ENCODE peak calls at places on chromosome 6, in five cellular contexts. A is HCT116, C is bronchial epithelial cell, B is nephron progenitor cell, V is fibroblast of lung. O is an unnamed sample.

GRCh38 chr6:41273699-41274098 is 12.8 kb downstream of the TREM1 start:
- DNase-seq in B (no peak), A (no peak), V (no peak), C (no peak), O (no peak)

GRCh38 chr6:56906752-56907151 is 48.2 kb upstream of the BEND6 start:
- DNase-seq in B (no peak), A (no peak), V (peak), C (peak), O (no peak)

GRCh38 chr6:167747152-167747427 is 79.6 kb upstream of the AFDN start:
- DNase-seq in A (no peak), C (no peak), B (no peak), V (no peak), O (no peak)

GRCh38 chr6:124008689-124009371 is 205.2 kb downstream of the NKAIN2 start:
- DNase-seq in A (no peak), B (no peak), C (no peak), V (no peak), O (no peak)

GRCh38 chr6:6685249-6685667 is 96.7 kb downstream of the LY86 start:
- DNase-seq in V (peak), C (no peak), A (no peak), B (no peak), O (no peak)

GRCh38 chr6:29792123-29793035 is 35.2 kb upstream of the HLA-G start:
- DNase-seq in A (no peak), B (peak), V (no peak), C (no peak), O (no peak)

GRCh38 chr6:34791842-34792604 is at the start of gene BLTP3A:
- DNase-seq in B (peak), V (peak), A (peak), C (no peak), O (no peak)

GRCh38 chr6:17861361-17861760 is 126.1 kb downstream of the KIF13A start:
- DNase-seq in V (no peak), B (no peak), C (no peak), A (no peak), O (no peak)

GRCh38 chr6:80610821-80611220 is 504.4 kb downstream of the BCKDHB start:
- DNase-seq in C (peak), B (no peak), A (no peak), V (peak), O (no peak)

GRCh38 chr6:77470983-77471382 is 7.7 kb upstream of the HTR1B start:
- DNase-seq in B (no peak), V (peak), C (peak), A (no peak), O (no peak)

GRCh38 chr6:170092826-170093225 is 198.1 kb downstream of the DLL1 start:
- DNase-seq in B (no peak), A (no peak), V (no peak), C (no peak), O (no peak)

GRCh38 chr6:141653590-141653989 is 479.1 kb upstream of the GJE1 start:
- DNase-seq in C (no peak), B (no peak), V (no peak), A (no peak), O (no peak)

GRCh38 chr6:23483896-23484295 is 642.1 kb upstream of the NRSN1 start:
- DNase-seq in B (no peak), A (no peak), C (peak), V (no peak), O (no peak)

GRCh38 chr6:119256392-119256791 is 93.2 kb downstream of the MAN1A1 start:
- DNase-seq in B (no peak), C (no peak), V (no peak), A (no peak), O (no peak)

GRCh38 chr6:10531513-10531912 is 10.4 kb downstream of the GCNT2 start:
- DNase-seq in C (no peak), B (no peak), V (no peak), A (no peak), O (no peak)

GRCh38 chr6:129606664-129607063 is 103.3 kb downstream of the ARHGAP18 start:
- DNase-seq in A (no peak), B (no peak), V (peak), C (no peak), O (no peak)

GRCh38 chr6:83193747-83194582 is 808 bp downstream of the RWDD2A start:
- DNase-seq in B (peak), A (peak), V (peak), C (no peak), O (no peak)

GRCh38 chr6:108774555-108774954 is 73.7 kb upstream of the ARMC2 start:
- DNase-seq in A (no peak), B (no peak), C (no peak), V (no peak), O (no peak)

GRCh38 chr6:135655055-135655454 is 157.5 kb upstream of the AHI1 start:
- DNase-seq in A (no peak), B (no peak), C (no peak), V (peak), O (no peak)

GRCh38 chr6:111936718-111937117 is 63.5 kb upstream of the FYN start:
- DNase-seq in C (no peak), B (no peak), V (no peak), A (no peak), O (no peak)

GRCh38 chr6:46848684-46849360 is 55.6 kb downstream of the MEP1A start:
- DNase-seq in A (peak), V (peak), C (peak), B (peak), O (peak)

GRCh38 chr6:30327232-30327746 is 562 bp downstream of the TRIM39 start:
- DNase-seq in V (peak), A (no peak), C (peak), B (no peak), O (no peak)

GRCh38 chr6:72724545-72724944 is 102.7 kb downstream of the KCNQ5 start:
- DNase-seq in V (peak), B (no peak), A (no peak), C (no peak), O (peak)

GRCh38 chr6:165455488-165455887 is 146.1 kb upstream of the C6orf118 start:
- DNase-seq in V (no peak), C (no peak), A (no peak), B (no peak), O (no peak)

GRCh38 chr6:108160009-108160408 is 5.8 kb upstream of the NR2E1 start:
- DNase-seq in V (no peak), B (no peak), A (no peak), C (no peak), O (no peak)

GRCh38 chr6:109076421-109076820 is 18.2 kb downstream of the SESN1 start:
- DNase-seq in B (no peak), C (no peak), V (no peak), A (no peak), O (no peak)

GRCh38 chr6:53992522-53992921 is 118.7 kb upstream of the MLIP start:
- DNase-seq in V (no peak), B (no peak), A (no peak), C (no peak), O (no peak)
- TF ChIP-seq CTCF in V (no peak), B (no peak), A (no peak), C (no peak), O (no peak)

GRCh38 chr6:3194535-3195376 is 32.7 kb downstream of the TUBB2B start:
- DNase-seq in V (peak), C (no peak), A (no peak), B (no peak), O (peak)

GRCh38 chr6:3193102-3193837 is 34.2 kb downstream of the TUBB2B start:
- DNase-seq in B (no peak), V (no peak), C (no peak), A (no peak), O (no peak)

GRCh38 chr6:3195377-3195694 is 32.1 kb downstream of the TUBB2B start:
- DNase-seq in V (no peak), B (no peak), A (no peak), C (no peak), O (no peak)

GRCh38 chr6:3196770-3197169 is 30.7 kb downstream of the TUBB2B start:
- DNase-seq in V (no peak), B (no peak), A (no peak), C (no peak), O (no peak)

DNA sequence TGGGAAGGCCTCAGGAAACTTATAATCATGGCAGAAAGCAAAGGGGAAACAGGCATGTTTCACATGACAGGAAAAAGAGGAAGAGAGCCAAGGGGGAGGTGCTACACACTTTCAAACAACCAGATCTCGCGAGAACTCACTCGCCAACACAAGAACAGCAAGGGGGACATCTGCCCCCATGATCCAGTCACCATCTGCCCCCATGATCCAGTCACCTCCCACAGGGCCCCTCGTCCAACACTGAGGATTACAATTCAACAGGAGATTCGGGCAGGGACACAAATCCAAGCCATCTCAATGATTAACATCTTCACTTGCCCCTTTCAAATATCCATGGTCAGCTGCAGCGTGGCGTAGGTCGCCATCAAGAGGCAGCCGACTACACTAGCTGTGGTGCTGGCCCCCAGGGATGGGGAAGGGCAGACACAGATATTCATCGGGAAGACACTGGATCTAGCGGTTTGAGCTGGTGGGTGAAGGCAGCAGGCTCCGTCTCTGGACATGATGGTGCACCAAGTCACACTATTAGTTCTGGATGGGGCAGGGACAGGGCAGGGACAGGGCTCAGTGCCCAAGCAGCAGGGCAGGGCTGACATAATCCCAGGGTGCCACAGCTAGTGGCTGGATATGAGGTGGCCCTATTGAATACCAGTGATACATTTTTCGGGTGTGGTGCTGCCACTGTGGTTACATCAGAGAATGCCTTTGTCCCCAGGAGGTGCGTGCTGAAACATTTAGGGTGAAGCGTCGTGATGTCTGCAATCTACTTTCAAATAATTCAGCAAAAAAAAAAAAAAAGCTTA is 31.6 kb downstream of the TUBB2B start:
- DNase-seq in A (peak), V (peak), C (no peak), B (no peak), O (no peak)
- TF ChIP-seq CTCF in A (peak), V (no peak), C (no peak), B (no peak), O (no peak)

GRCh38 chr6:138640028-138640427 is 133.5 kb upstream of the CCDC28A start:
- DNase-seq in A (no peak), C (no peak), V (no peak), B (no peak), O (no peak)

GRCh38 chr6:138643210-138643609 is 130.4 kb upstream of the CCDC28A start:
- DNase-seq in C (no peak), V (no peak), B (no peak), A (no peak), O (no peak)

GRCh38 chr6:138638626-138639025 is 134.9 kb upstream of the CCDC28A start:
- DNase-seq in A (no peak), V (peak), C (no peak), B (no peak), O (no peak)

GRCh38 chr6:138637822-138638221 is 135.7 kb upstream of the CCDC28A start:
- DNase-seq in V (no peak), A (no peak), C (no peak), B (no peak), O (no peak)
- TF ChIP-seq CTCF in V (no peak), A (no peak), C (no peak), B (no peak), O (no peak)

DNA sequence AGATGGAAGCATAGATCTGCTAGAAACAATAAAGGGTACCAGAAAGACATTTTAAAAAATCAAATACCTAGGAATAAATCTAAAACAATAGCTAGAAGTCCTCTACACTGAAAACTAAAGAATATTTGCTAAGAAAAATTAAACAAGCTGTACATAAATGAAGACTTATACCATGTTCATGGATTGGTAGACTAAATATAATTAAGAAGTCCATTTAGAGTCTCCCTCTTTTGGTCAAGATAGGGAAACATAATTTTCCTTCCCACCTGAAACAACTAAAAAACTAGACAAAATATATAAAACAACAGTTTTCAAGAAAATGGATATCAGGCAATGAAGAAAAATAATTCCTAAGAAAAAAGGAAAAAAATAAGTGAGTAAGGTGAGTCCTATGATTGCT is 120.0 kb upstream of the TAB2 start:
- DNase-seq in B (no peak), V (no peak), C (no peak), A (no peak), O (no peak)
- TF ChIP-seq CTCF in B (no peak), V (no peak), C (no peak), A (no peak), O (no peak)

GRCh38 chr6:53671111-53671510 is 5.6 kb upstream of the KLHL31 start:
- DNase-seq in C (peak), A (no peak), V (peak), B (no peak), O (no peak)

GRCh38 chr6:53672232-53672631 is 6.7 kb upstream of the KLHL31 start:
- DNase-seq in B (no peak), V (no peak), A (no peak), C (no peak), O (no peak)

GRCh38 chr6:53669592-53669991 is 4.0 kb upstream of the KLHL31 start:
- DNase-seq in C (no peak), V (no peak), B (no peak), A (no peak), O (no peak)

DNA sequence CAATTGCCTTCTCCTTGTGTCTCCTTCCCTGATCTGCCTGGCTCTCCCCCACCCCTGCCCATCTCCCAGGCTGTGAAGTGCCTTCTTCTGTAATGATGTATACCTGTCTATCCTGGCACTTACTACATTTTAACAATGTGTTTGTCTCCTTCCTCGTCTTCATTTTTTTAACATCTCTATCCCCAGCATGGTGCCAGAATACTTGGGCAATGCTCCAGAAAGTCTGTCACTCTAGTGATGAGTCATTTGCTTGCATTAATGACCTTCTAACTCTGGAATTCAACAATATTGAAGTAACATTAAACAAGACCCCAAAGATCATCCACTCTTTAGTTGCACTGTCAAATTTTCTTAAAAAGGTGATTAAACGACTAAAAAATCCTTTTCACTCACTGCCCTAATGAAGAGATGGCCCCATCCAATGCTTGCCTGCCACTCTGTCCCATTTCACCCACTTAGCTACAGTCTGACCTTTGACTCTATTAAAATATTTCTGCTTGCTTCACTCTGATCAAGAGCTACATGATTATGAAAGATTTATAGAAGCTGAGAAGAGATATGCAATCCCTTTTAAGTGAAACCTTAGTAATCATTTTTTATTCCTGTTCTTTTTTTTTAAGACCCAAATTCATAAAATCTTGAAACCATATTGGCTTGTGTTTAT is 7.7 kb upstream of the KLHL31 start:
- DNase-seq in B (no peak), C (peak), A (peak), V (peak), O (peak)
- TF ChIP-seq CTCF in B (no peak), C (no peak), A (no peak), V (no peak), O (no peak)

GRCh38 chr6:143691900-143692572 is 14.3 kb downstream of the PHACTR2 start:
- DNase-seq in V (no peak), A (no peak), C (no peak), B (no peak), O (no peak)
- TF ChIP-seq CTCF in V (no peak), A (no peak), C (no peak), B (no peak), O (no peak)

GRCh38 chr6:139282684-139283083 is 9.1 kb downstream of the TXLNB start:
- DNase-seq in C (no peak), A (no peak), B (no peak), V (peak), O (no peak)

GRCh38 chr6:139277161-139277560 is 14.6 kb downstream of the TXLNB start:
- DNase-seq in B (no peak), C (no peak), V (peak), A (no peak), O (no peak)

GRCh38 chr6:139278190-139278589 is 13.6 kb downstream of the TXLNB start:
- DNase-seq in V (peak), A (no peak), B (no peak), C (peak), O (no peak)
- TF ChIP-seq CTCF in V (no peak), A (no peak), B (no peak), C (no peak), O (no peak)

GRCh38 chr6:158115508-158115907 is 52.6 kb downstream of the SERAC1 start:
- DNase-seq in V (no peak), A (no peak), B (no peak), C (no peak), O (no peak)
- TF ChIP-seq CTCF in V (no peak), A (peak), B (no peak), C (no peak), O (no peak)

O was measured in astrocyte of the cerebellum.